ENCODE peak calls at places on chromosomes 11 and 22, in seven cellular contexts. V is PC-3, T is HepG2, U is endothelial cell of umbilical vein, B is MM.1S, O is H1, C is HCT116. Y is an unnamed sample.
A peak's percentile ranks its signal among the peaks of the same experiment; 100 is the strongest.

GRCh38 chr22:35437038-35437437 is 37.1 kb downstream of the MCM5 start:
- DNase-seq in V (peak; percentile 32), T (no peak), U (no peak), B (no peak), O (peak; percentile 88), C (peak; percentile 38), Y (peak; percentile 37)

GRCh38 chr11:84524422-84525051 is 1102.6 kb downstream of the DLG2 start:
- DNase-seq in V (peak; percentile 57), T (no peak), U (no peak), B (peak; percentile 33), O (no peak), C (no peak), Y (peak; percentile 27)

GRCh38 chr11:46668480-46669085 is 31.8 kb downstream of the ARHGAP1 start:
- DNase-seq in V (no peak), T (no peak), U (no peak), B (no peak), O (no peak), C (no peak), Y (no peak)

GRCh38 chr22:44181033-44181911 is 547 bp downstream of the PARVG start:
- DNase-seq in V (peak; percentile 3), T (no peak), U (no peak), B (peak; percentile 27), O (no peak), C (no peak), Y (no peak)

GRCh38 chr11:20026629-20027545 is 133.4 kb downstream of the DBX1 start:
- DNase-seq in V (peak; percentile 84), T (no peak), U (no peak), B (no peak), O (peak; percentile 85), C (no peak), Y (no peak)

GRCh38 chr11:123404626-123405025 is 25.4 kb upstream of the GRAMD1B start:
- DNase-seq in V (no peak), T (no peak), U (peak; percentile 27), B (no peak), O (no peak), C (no peak), Y (no peak)

GRCh38 chr11:66070604-66071325 is 693 bp downstream of the PACS1 start:
- DNase-seq in V (peak; percentile 47), T (no peak), U (peak; percentile 52), B (peak; percentile 20), O (peak; percentile 71), C (no peak), Y (no peak)

GRCh38 chr11:36478700-36479329 is 31.3 kb downstream of the TRAF6 start:
- DNase-seq in V (peak; percentile 76), T (peak; percentile 39), U (peak; percentile 60), B (peak; percentile 30), O (no peak), C (peak; percentile 22), Y (peak; percentile 62)

GRCh38 chr11:30281476-30282288 is 41.2 kb upstream of the ARL14EP start:
- DNase-seq in V (no peak), T (no peak), U (no peak), B (no peak), O (no peak), C (no peak), Y (no peak)

GRCh38 chr11:86374586-86374985 is at the start of gene CCDC81:
- DNase-seq in V (no peak), T (no peak), U (peak; percentile 41), B (no peak), O (peak; percentile 82), C (no peak), Y (no peak)

GRCh38 chr11:46121724-46122477 is 647 bp upstream of the PHF21A start:
- DNase-seq in V (peak; percentile 75), T (peak; percentile 82), U (peak; percentile 78), B (peak; percentile 88), O (peak; percentile 78), C (peak; percentile 87), Y (peak; percentile 95)

GRCh38 chr11:29842061-29842460 is 174.8 kb downstream of the KCNA4 start:
- DNase-seq in V (no peak), T (no peak), U (no peak), B (no peak), O (no peak), C (no peak), Y (no peak)

GRCh38 chr11:31824791-31825452 is 13.8 kb upstream of the PAX6 start:
- DNase-seq in V (no peak), T (no peak), U (no peak), B (no peak), O (peak; percentile 54), C (no peak), Y (no peak)

GRCh38 chr11:13261600-13262061 is 16.0 kb upstream of the BMAL1 start:
- DNase-seq in V (peak; percentile 92), T (no peak), U (peak; percentile 68), B (no peak), O (no peak), C (peak; percentile 86), Y (no peak)

GRCh38 chr11:15775051-15775541 is 581.2 kb downstream of the SOX6 start:
- DNase-seq in V (no peak), T (no peak), U (no peak), B (no peak), O (no peak), C (no peak), Y (no peak)

GRCh38 chr11:4539603-4540219 is 5.3 kb upstream of the OR52M1 start:
- DNase-seq in V (peak; percentile 63), T (peak; percentile 18), U (peak; percentile 51), B (peak; percentile 40), O (peak; percentile 82), C (no peak), Y (peak; percentile 26)

GRCh38 chr11:20443596-20443995 is 56.1 kb downstream of the PRMT3 start:
- DNase-seq in V (peak; percentile 41), T (peak; percentile 5), U (peak; percentile 42), B (peak; percentile 17), O (no peak), C (peak; percentile 18), Y (peak; percentile 25)

GRCh38 chr22:31950226-31950625 is 5.9 kb downstream of the YWHAH start:
- DNase-seq in V (no peak), T (no peak), U (no peak), B (no peak), O (no peak), C (no peak), Y (no peak)

GRCh38 chr11:118282635-118283310 is 18.7 kb upstream of the MPZL2 start:
- DNase-seq in V (no peak), T (no peak), U (no peak), B (no peak), O (no peak), C (no peak), Y (no peak)

GRCh38 chr11:82718841-82719240 is 14.8 kb downstream of the FAM181B start:
- DNase-seq in V (no peak), T (no peak), U (no peak), B (no peak), O (no peak), C (no peak), Y (no peak)
- H3K27ac ChIP-seq in V (no peak overlapping the region), T (no peak overlapping the region), U (no peak overlapping the region), B (no peak overlapping the region), O (no peak overlapping the region), C (no peak overlapping the region), Y (no peak overlapping the region)

DNA sequence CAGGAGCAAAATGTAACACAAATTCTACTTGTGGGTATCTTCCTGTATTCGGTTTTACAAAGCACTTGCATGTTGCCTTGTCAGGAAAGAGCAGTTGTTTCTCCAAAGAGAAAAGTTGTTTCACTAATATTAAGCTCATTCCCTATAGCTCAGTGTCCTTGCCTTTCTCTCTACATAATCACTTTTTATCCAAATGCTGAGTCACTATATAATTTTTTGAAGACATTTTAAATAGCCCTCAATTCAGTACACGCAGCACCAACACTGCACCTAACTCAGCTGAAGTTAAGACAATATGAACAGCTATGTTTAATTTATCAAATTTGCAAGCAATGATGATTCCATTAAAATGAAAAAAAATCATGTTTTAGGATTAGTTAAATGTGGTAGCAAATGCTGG is 14.5 kb upstream of the MRTFA start:
- DNase-seq in V (no peak), T (no peak), U (no peak), B (no peak), O (no peak), C (no peak), Y (no peak)
- H4K20me1 ChIP-seq in V (no peaks in the 10 kb centered on the region), T (no peaks in the 10 kb centered on the region), U (no peaks in the 10 kb centered on the region), B (no peaks in the 10 kb centered on the region), O (no peaks in the 10 kb centered on the region), C (no peaks in the 10 kb centered on the region), Y (no peaks in the 10 kb centered on the region)

GRCh38 chr22:46507451-46508390 is 29.7 kb downstream of the CELSR1 start:
- DNase-seq in V (no peak), T (no peak), U (no peak), B (no peak), O (no peak), C (no peak), Y (no peak)
- H3K27ac ChIP-seq in V (no peak overlapping the region), T (no peak overlapping the region), U (no peak overlapping the region), B (no peak overlapping the region), O (no peak overlapping the region), C (no peak overlapping the region), Y (no peak overlapping the region)

GRCh38 chr11:27468643-27469332 is 3.8 kb downstream of the LGR4 start:
- DNase-seq in V (peak; percentile 74), T (no peak), U (no peak), B (no peak), O (no peak), C (no peak), Y (no peak)
- H4K20me1 ChIP-seq in V (no peaks in the 10 kb centered on the region), T (peaks cover 8% of the 10 kb centered on the region), U (no peaks in the 10 kb centered on the region), B (no peaks in the 10 kb centered on the region), O (peaks cover 13% of the 10 kb centered on the region), C (no peaks in the 10 kb centered on the region), Y (no peaks in the 10 kb centered on the region)

DNA sequence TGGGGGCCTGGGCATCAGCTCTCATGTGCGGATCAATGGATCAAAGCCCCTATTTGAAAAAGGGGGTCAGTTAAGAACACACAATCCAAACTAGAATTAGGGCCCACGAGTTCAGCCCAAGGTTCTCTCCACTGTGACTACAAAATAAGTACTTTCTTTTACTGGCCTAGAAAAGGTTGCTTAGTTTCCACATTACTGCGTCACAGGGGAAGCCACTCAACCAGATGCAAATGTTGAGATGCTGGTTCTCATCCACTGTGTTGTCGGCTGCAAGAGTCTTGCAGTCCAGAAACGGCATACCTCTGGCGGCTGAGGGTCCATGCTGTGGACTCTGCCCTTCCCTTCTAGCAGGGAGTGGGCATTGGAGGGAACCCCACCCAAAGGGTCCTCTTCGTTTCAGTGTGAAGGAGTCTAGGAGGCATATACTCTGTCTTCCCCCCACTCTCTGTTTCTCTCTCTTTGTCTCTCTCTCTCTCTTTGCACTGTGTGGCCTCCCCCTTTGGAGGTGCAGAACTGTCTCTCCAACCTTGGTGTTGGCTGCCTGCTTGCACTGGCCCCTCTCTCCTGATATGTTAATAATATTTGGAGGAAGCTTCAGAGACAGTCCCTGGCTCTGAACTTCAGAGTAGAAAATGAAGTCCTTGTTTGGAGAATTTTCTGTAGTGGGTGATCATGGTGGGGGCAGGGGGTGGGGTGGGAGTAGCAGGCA is 99.1 kb upstream of the NNMT start:
- DNase-seq in V (no peak), T (no peak), U (no peak), B (no peak), O (no peak), C (no peak), Y (no peak)
- H3K27ac ChIP-seq in V (no peak overlapping the region), T (no peak overlapping the region), U (peak overlapping the region; percentile 83), B (no peak overlapping the region), O (no peak overlapping the region), C (no peak overlapping the region), Y (no peak overlapping the region)